ENCODE peak calls at places on chromosomes 5 and 9, in eight cellular contexts. B, G, E, W, D, F, R and I are unnamed samples.

GRCh38 chr5:9927521-9927997 is 297.4 kb upstream of the TAS2R1 start:
- DNase-seq in B (no peak), G (no peak), E (no peak), W (no peak), D (no peak), F (no peak), R (no peak), I (no peak)

GRCh38 chr9:116959775-116960174 is 272.7 kb downstream of the TRIM32 start:
- DNase-seq in B (no peak), G (no peak), E (no peak), W (no peak), D (no peak), F (no peak), R (no peak), I (peak; percentile 3)

GRCh38 chr9:36136894-36137391 is 410 bp downstream of the GLIPR2 start:
- DNase-seq in B (no peak), G (no peak), E (no peak), W (peak; percentile 67), D (no peak), F (no peak), R (no peak), I (no peak)

GRCh38 chr9:2228132-2228531 is 213.0 kb downstream of the SMARCA2 start:
- DNase-seq in B (no peak), G (no peak), E (no peak), W (no peak), D (no peak), F (peak; percentile 32), R (no peak), I (peak; percentile 10)

GRCh38 chr9:90095682-90096081 is 490.9 kb downstream of the GADD45G start:
- DNase-seq in B (no peak), G (no peak), E (no peak), W (no peak), D (no peak), F (no peak), R (no peak), I (no peak)

GRCh38 chr5:55694152-55694830 is 17.8 kb downstream of the SLC38A9 start:
- DNase-seq in B (no peak), G (no peak), E (no peak), W (no peak), D (no peak), F (no peak), R (no peak), I (no peak)

GRCh38 chr5:24059006-24059405 is 551.6 kb downstream of the PRDM9 start:
- DNase-seq in B (no peak), G (no peak), E (no peak), W (no peak), D (no peak), F (no peak), R (no peak), I (no peak)

GRCh38 chr9:5850735-5851122 is 17.8 kb upstream of the ERMP1 start:
- DNase-seq in B (no peak), G (no peak), E (no peak), W (no peak), D (no peak), F (no peak), R (no peak), I (no peak)

GRCh38 chr5:59300930-59301329 is 592.6 kb downstream of the PDE4D start:
- DNase-seq in B (no peak), G (no peak), E (no peak), W (no peak), D (no peak), F (no peak), R (no peak), I (no peak)
- H3K27ac ChIP-seq in B (no peak overlapping the region), G (no peak overlapping the region), E (no peak overlapping the region), W (no peak overlapping the region), D (no peak overlapping the region), F (no peak overlapping the region), R (no peak overlapping the region), I (no peak overlapping the region)

GRCh38 chr9:137076636-137077009 is 694 bp upstream of the UAP1L1 start:
- DNase-seq in B (no peak), G (no peak), E (no peak), W (no peak), D (no peak), F (no peak), R (no peak), I (no peak)

GRCh38 chr9:137075275-137075775 is 2.0 kb upstream of the UAP1L1 start:
- DNase-seq in B (no peak), G (no peak), E (no peak), W (no peak), D (no peak), F (no peak), R (no peak), I (no peak)

GRCh38 chr9:137077758-137078693 is 709 bp downstream of the UAP1L1 start:
- DNase-seq in B (no peak), G (no peak), E (no peak), W (no peak), D (no peak), F (no peak), R (no peak), I (no peak)

GRCh38 chr9:137078701-137079400 is 1.5 kb downstream of the UAP1L1 start:
- DNase-seq in B (no peak), G (no peak), E (no peak), W (no peak), D (no peak), F (no peak), R (no peak), I (no peak)

DNA sequence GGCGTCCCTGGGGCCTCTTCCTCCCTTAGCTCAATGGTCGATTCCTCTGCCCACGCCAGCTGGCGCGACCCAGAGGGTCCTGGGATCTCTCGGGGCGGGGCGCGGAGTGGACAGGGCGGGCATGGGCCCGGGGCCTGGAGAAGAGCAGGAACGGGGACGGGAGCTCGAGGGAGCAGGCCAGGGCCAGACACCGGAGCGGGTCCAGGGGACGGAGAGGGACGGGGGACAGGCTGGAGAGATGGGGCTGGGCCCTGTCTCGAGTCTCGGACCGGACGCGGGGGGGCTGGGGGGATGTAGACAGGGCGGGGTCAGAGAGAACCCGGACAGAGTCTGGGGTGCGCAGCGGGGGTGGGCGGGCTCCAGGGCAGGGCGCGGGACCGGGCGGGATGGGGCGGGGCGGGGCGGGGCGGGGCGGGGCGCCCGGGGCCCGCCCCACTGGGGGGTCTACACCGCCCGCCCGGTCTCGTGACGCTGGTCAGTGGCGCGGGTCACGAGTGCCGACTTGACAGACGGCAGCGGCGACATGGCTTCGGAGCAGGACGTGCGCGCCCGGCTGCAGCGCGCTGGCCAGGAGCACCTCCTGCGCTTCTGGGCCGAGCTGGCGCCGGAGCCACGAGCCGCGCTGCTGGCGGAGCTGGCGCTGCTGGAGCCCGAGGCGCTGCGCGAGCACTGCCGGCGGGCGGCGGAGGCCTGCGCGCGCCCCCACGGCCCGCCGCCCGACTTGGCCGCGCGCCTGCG is at the start of gene UAP1L1:
- DNase-seq in B (peak; percentile 77), G (peak; percentile 87), E (no peak), W (peak; percentile 90), D (peak; percentile 78), F (no peak), R (peak; percentile 63), I (peak; percentile 73)
- H3K27ac ChIP-seq in B (peak within 1 kb of the TSS; percentile 37), G (peak within 1 kb of the TSS; percentile 63), E (peak within 1 kb of the TSS; percentile 21), W (peak within 1 kb of the TSS; percentile 68), D (peak within 1 kb of the TSS; percentile 74), F (no peak within 1 kb of the TSS), R (peak within 1 kb of the TSS; percentile 48), I (peak within 1 kb of the TSS; percentile 88)

DNA sequence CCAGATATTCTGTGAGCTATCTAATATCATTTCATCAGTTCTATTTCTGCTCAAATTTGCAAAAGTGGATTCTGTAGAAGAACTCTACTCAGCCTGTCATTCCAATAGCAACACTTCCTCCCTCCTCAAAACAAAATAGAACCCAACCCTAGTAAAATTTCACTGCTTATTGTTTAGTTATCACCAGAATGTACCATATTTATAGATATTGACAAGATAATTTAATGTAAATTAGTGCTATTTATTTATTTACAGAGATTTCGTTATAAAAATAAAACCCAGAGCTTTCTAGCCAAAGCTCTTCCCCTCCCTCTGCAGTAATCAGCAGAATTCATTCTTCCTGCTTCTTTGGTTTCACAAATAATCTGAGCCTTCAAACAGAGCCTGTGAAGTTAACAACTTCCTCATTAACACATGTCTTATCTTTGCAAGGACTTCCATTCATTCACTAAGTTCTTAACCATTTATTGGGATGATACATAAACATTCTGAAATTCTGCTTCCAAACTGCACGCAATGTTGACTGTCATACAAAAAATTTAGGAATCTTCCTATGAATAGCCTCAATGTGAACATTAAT is 73.7 kb upstream of the PJA2 start:
- DNase-seq in B (no peak), G (no peak), E (no peak), W (no peak), D (no peak), F (no peak), R (no peak), I (no peak)
- H3K27ac ChIP-seq in B (no peak overlapping the region), G (no peak overlapping the region), E (no peak overlapping the region), W (no peak overlapping the region), D (no peak overlapping the region), F (no peak overlapping the region), R (no peak overlapping the region), I (no peak overlapping the region)

GRCh38 chr9:113592806-113593575 is 129.5 kb downstream of the RGS3 start:
- DNase-seq in B (no peak), G (no peak), E (no peak), W (no peak), D (no peak), F (no peak), R (no peak), I (no peak)
- H3K27ac ChIP-seq in B (peak overlapping the region; percentile 11), G (peak overlapping the region; percentile 81), E (peak overlapping the region; percentile 91), W (peak overlapping the region; percentile 32), D (peak overlapping the region; percentile 76), F (no peak overlapping the region), R (no peak overlapping the region), I (peak overlapping the region; percentile 21)

GRCh38 chr9:101397746-101398334 is 578 bp downstream of the MRPL50 start:
- DNase-seq in B (no peak), G (no peak), E (no peak), W (no peak), D (no peak), F (no peak), R (no peak), I (peak; percentile 39)

GRCh38 chr9:101393135-101393534 is 5.3 kb downstream of the MRPL50 start:
- DNase-seq in B (no peak), G (no peak), E (no peak), W (no peak), D (no peak), F (no peak), R (no peak), I (no peak)

GRCh38 chr9:101398930-101399640 is 434 bp downstream of the ZNF189 start:
- DNase-seq in B (peak; percentile 16), G (peak; percentile 47), E (no peak), W (peak; percentile 63), D (peak; percentile 31), F (peak; percentile 29), R (no peak), I (no peak)

GRCh38 chr9:101398335-101398929 is at the start of the genes MRPL50 and ZNF189:
- DNase-seq in B (peak; percentile 99), G (peak; percentile 99), E (peak; percentile 99), W (peak; percentile 99), D (peak; percentile 98), F (peak; percentile 99), R (peak; percentile 88), I (peak; percentile 99)

DNA sequence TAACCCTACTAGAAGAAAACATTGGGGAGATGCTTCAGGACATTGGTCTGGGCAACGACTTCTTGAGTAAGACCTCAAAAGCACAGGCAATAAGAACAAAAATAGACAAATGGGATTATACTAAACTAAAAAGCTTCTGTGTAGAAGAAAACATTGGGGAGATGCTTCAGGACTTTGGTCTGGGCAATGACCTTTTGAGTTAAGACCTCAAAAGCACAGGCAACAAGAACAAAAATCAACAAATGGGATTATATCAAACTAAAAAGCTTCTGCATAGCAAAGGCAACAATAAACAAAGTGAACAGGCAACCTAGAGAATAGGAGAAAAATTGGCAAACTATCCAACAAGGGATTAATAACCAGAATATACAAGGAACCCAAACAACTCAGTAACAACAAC is 3.7 kb downstream of the MRPL50 start:
- DNase-seq in B (no peak), G (no peak), E (no peak), W (no peak), D (no peak), F (no peak), R (no peak), I (no peak)
- H3K27ac ChIP-seq in B (no peak overlapping the region), G (no peak overlapping the region), E (no peak overlapping the region), W (no peak overlapping the region), D (no peak overlapping the region), F (no peak overlapping the region), R (no peak overlapping the region), I (no peak overlapping the region)